ENCODE peak calls at places on chromosomes 2 and 18, in four cellular contexts. One of them, this sample, is unnamed.

GRCh38 chr2:68834737-68835136 is 36.5 kb downstream of the BMP10 start:
- DNase-seq in DND-41: no peak
- DNase-seq in cardiac muscle cell: no peak
- DNase-seq in prostate gland: no peak
- DNase-seq in this sample: no peak

GRCh38 chr2:219987830-219988229 is 360.4 kb downstream of the SLC4A3 start:
- DNase-seq in DND-41: no peak
- DNase-seq in cardiac muscle cell: no peak
- DNase-seq in prostate gland: no peak
- DNase-seq in this sample: peak; percentile 19

GRCh38 chr18:2538844-2539243 is 32.5 kb downstream of the METTL4 start:
- DNase-seq in DND-41: no peak
- DNase-seq in cardiac muscle cell: no peak
- DNase-seq in prostate gland: peak; percentile 19
- DNase-seq in this sample: no peak

GRCh38 chr18:76519156-76519549 is 24.1 kb upstream of the ZNF516 start:
- DNase-seq in DND-41: no peak
- DNase-seq in cardiac muscle cell: peak; percentile 28
- DNase-seq in prostate gland: no peak
- DNase-seq in this sample: no peak

GRCh38 chr2:204842731-204843490 is 297.6 kb downstream of the PARD3B start:
- DNase-seq in DND-41: no peak
- DNase-seq in cardiac muscle cell: no peak
- DNase-seq in prostate gland: no peak
- DNase-seq in this sample: no peak

GRCh38 chr2:240320561-240321091 is 114.8 kb upstream of the GPC1 start:
- DNase-seq in DND-41: no peak
- DNase-seq in cardiac muscle cell: no peak
- DNase-seq in prostate gland: no peak
- DNase-seq in this sample: no peak

GRCh38 chr2:196607073-196607472 is 32.4 kb upstream of the CCDC150 start:
- DNase-seq in DND-41: no peak
- DNase-seq in cardiac muscle cell: no peak
- DNase-seq in prostate gland: no peak
- DNase-seq in this sample: no peak

GRCh38 chr18:38909972-38910371 is 1344.4 kb upstream of the CELF4 start:
- DNase-seq in DND-41: no peak
- DNase-seq in cardiac muscle cell: no peak
- DNase-seq in prostate gland: no peak
- DNase-seq in this sample: no peak

GRCh38 chr2:170369894-170370293 is 191.9 kb downstream of the MYO3B start:
- DNase-seq in DND-41: no peak
- DNase-seq in cardiac muscle cell: peak; percentile 9
- DNase-seq in prostate gland: no peak
- DNase-seq in this sample: no peak

GRCh38 chr2:233140913-233141469 is 80.8 kb downstream of the INPP5D start:
- DNase-seq in DND-41: no peak
- DNase-seq in cardiac muscle cell: no peak
- DNase-seq in prostate gland: no peak
- DNase-seq in this sample: no peak

GRCh38 chr2:85419009-85419711 is 646 bp downstream of the SH2D6 start:
- DNase-seq in DND-41: no peak
- DNase-seq in cardiac muscle cell: no peak
- DNase-seq in prostate gland: no peak
- DNase-seq in this sample: no peak

GRCh38 chr2:117989854-117990438 is 23.9 kb downstream of the CCDC93 start:
- DNase-seq in DND-41: no peak
- DNase-seq in cardiac muscle cell: no peak
- DNase-seq in prostate gland: no peak
- DNase-seq in this sample: no peak

GRCh38 chr2:43340066-43340465 is 113.7 kb upstream of the ZFP36L2 start:
- DNase-seq in DND-41: no peak
- DNase-seq in cardiac muscle cell: no peak
- DNase-seq in prostate gland: no peak
- DNase-seq in this sample: no peak

GRCh38 chr2:218233543-218233942 is 16.6 kb downstream of the ARPC2 start:
- DNase-seq in DND-41: no peak
- DNase-seq in cardiac muscle cell: no peak
- DNase-seq in prostate gland: no peak
- DNase-seq in this sample: no peak

GRCh38 chr18:13239557-13239956 is 21.0 kb downstream of the LDLRAD4 start:
- DNase-seq in DND-41: no peak
- DNase-seq in cardiac muscle cell: no peak
- DNase-seq in prostate gland: no peak
- DNase-seq in this sample: no peak

GRCh38 chr18:11203998-11204397 is 54.6 kb upstream of the PIEZO2 start:
- DNase-seq in DND-41: no peak
- DNase-seq in cardiac muscle cell: no peak
- DNase-seq in prostate gland: no peak
- DNase-seq in this sample: no peak

GRCh38 chr2:45851576-45852304 is 200.3 kb downstream of the PRKCE start:
- DNase-seq in DND-41: no peak
- DNase-seq in cardiac muscle cell: no peak
- DNase-seq in prostate gland: peak; percentile 11
- DNase-seq in this sample: no peak

GRCh38 chr2:219513787-219514186 is 495 bp upstream of the ASIC4 start:
- DNase-seq in DND-41: no peak
- DNase-seq in cardiac muscle cell: no peak
- DNase-seq in prostate gland: no peak
- DNase-seq in this sample: no peak

GRCh38 chr2:102367331-102367971 is 11.9 kb downstream of the IL18R1 start:
- DNase-seq in DND-41: no peak
- DNase-seq in cardiac muscle cell: no peak
- DNase-seq in prostate gland: no peak
- DNase-seq in this sample: no peak

GRCh38 chr2:73716518-73717250 is 20.5 kb downstream of the TPRKB start:
- DNase-seq in DND-41: no peak
- DNase-seq in cardiac muscle cell: no peak
- DNase-seq in prostate gland: no peak
- DNase-seq in this sample: no peak

GRCh38 chr18:23851470-23852002 is 162.3 kb downstream of the LAMA3 start:
- DNase-seq in DND-41: no peak
- DNase-seq in cardiac muscle cell: no peak
- DNase-seq in prostate gland: no peak
- DNase-seq in this sample: no peak

GRCh38 chr18:76314496-76314895 is 180.5 kb downstream of the ZNF516 start:
- DNase-seq in DND-41: no peak
- DNase-seq in cardiac muscle cell: peak; percentile 2
- DNase-seq in prostate gland: no peak
- DNase-seq in this sample: no peak

GRCh38 chr2:77629529-77629928 is 107.4 kb upstream of the LRRTM4 start:
- DNase-seq in DND-41: no peak
- DNase-seq in cardiac muscle cell: peak; percentile 59
- DNase-seq in prostate gland: no peak
- DNase-seq in this sample: no peak

GRCh38 chr2:136448435-136448834 is 316.9 kb upstream of the THSD7B start:
- DNase-seq in DND-41: no peak
- DNase-seq in cardiac muscle cell: no peak
- DNase-seq in prostate gland: no peak
- DNase-seq in this sample: no peak

GRCh38 chr2:19676770-19677169 is 225.0 kb downstream of the TTC32 start:
- DNase-seq in DND-41: no peak
- DNase-seq in cardiac muscle cell: no peak
- DNase-seq in prostate gland: no peak
- DNase-seq in this sample: no peak

GRCh38 chr2:14806567-14807077 is 174.1 kb downstream of the LRATD1 start:
- DNase-seq in DND-41: no peak
- DNase-seq in cardiac muscle cell: no peak
- DNase-seq in prostate gland: no peak
- DNase-seq in this sample: no peak

GRCh38 chr2:152606081-152606480 is 111.2 kb downstream of the PRPF40A start:
- DNase-seq in DND-41: no peak
- DNase-seq in cardiac muscle cell: no peak
- DNase-seq in prostate gland: no peak
- DNase-seq in this sample: no peak

GRCh38 chr2:172436889-172437288 is 9.5 kb downstream of the ITGA6 start:
- DNase-seq in DND-41: no peak
- DNase-seq in cardiac muscle cell: no peak
- DNase-seq in prostate gland: no peak
- DNase-seq in this sample: no peak

GRCh38 chr2:85734942-85735608 is 18.7 kb upstream of the ATOH8 start:
- DNase-seq in DND-41: no peak
- DNase-seq in cardiac muscle cell: no peak
- DNase-seq in prostate gland: no peak
- DNase-seq in this sample: no peak

GRCh38 chr2:69798909-69799526 is 30.4 kb upstream of the GMCL1 start:
- DNase-seq in DND-41: no peak
- DNase-seq in cardiac muscle cell: peak; percentile 53
- DNase-seq in prostate gland: no peak
- DNase-seq in this sample: peak; percentile 10

GRCh38 chr2:39156107-39156506 is 35.3 kb upstream of the SOS1 start:
- DNase-seq in DND-41: no peak
- DNase-seq in cardiac muscle cell: no peak
- DNase-seq in prostate gland: no peak
- DNase-seq in this sample: no peak

GRCh38 chr2:190607014-190607597 is 41.8 kb upstream of the NAB1 start:
- DNase-seq in DND-41: no peak
- DNase-seq in cardiac muscle cell: peak; percentile 87
- DNase-seq in prostate gland: no peak
- DNase-seq in this sample: no peak

GRCh38 chr2:134307334-134307733 is 53.5 kb downstream of the MGAT5 start:
- DNase-seq in DND-41: no peak
- DNase-seq in cardiac muscle cell: no peak
- DNase-seq in prostate gland: no peak
- DNase-seq in this sample: no peak

GRCh38 chr2:240394549-240394948 is 40.9 kb upstream of the GPC1 start:
- DNase-seq in DND-41: no peak
- DNase-seq in cardiac muscle cell: no peak
- DNase-seq in prostate gland: no peak
- DNase-seq in this sample: no peak

GRCh38 chr2:222358876-222359275 is 60.1 kb upstream of the PAX3 start:
- DNase-seq in DND-41: no peak
- DNase-seq in cardiac muscle cell: no peak
- DNase-seq in prostate gland: no peak
- DNase-seq in this sample: no peak

GRCh38 chr18:59902180-59902992 is 2.6 kb downstream of the PMAIP1 start:
- DNase-seq in DND-41: no peak
- DNase-seq in cardiac muscle cell: no peak
- DNase-seq in prostate gland: no peak
- DNase-seq in this sample: no peak

GRCh38 chr2:173884403-173884802 is 80.8 kb downstream of the SP3 start:
- DNase-seq in DND-41: no peak
- DNase-seq in cardiac muscle cell: peak; percentile 70
- DNase-seq in prostate gland: peak; percentile 23
- DNase-seq in this sample: peak; percentile 46

GRCh38 chr2:142180820-142181533 is 50.2 kb upstream of the LRP1B start:
- DNase-seq in DND-41: peak; percentile 32
- DNase-seq in cardiac muscle cell: peak; percentile 25
- DNase-seq in prostate gland: no peak
- DNase-seq in this sample: no peak

GRCh38 chr2:127770973-127771735 is 39.8 kb downstream of the WDR33 start:
- DNase-seq in DND-41: no peak
- DNase-seq in cardiac muscle cell: no peak
- DNase-seq in prostate gland: no peak
- DNase-seq in this sample: no peak